ENCODE peak calls at places on chromosomes 13 and 19, in six cellular contexts. T, F, H, E, N and X are unnamed samples.

GRCh38 chr13:72104656-72105180 is 237.7 kb upstream of the DACH1 start:
- DNase-seq in N (no peak), F (no peak), H (no peak), T (peak), E (no peak), X (no peak)

GRCh38 chr13:44679602-44680001 is 103.5 kb upstream of the TSC22D1 start:
- DNase-seq in F (no peak), E (no peak), T (peak), N (no peak), H (no peak), X (no peak)

GRCh38 chr19:10762656-10763055 is 44.8 kb downstream of the DNM2 start:
- DNase-seq in N (no peak), F (no peak), H (peak), T (no peak), E (no peak), X (peak)

GRCh38 chr19:29837448-29837961 is 25.7 kb downstream of the CCNE1 start:
- DNase-seq in H (no peak), N (no peak), E (no peak), F (no peak), T (no peak), X (no peak)

GRCh38 chr13:49927755-49928154 is 8.4 kb downstream of the SPRYD7 start:
- DNase-seq in H (no peak), F (peak), E (no peak), T (peak), N (no peak), X (no peak)

GRCh38 chr19:55600336-55601028 is 394 bp downstream of the ZNF524 start:
- DNase-seq in H (no peak), T (no peak), E (no peak), F (peak), N (no peak), X (peak)

GRCh38 chr19:44072543-44073401 is 813 bp downstream of the ZNF284 start:
- DNase-seq in H (no peak), N (no peak), E (no peak), F (peak), T (peak), X (peak)

GRCh38 chr19:595326-596262 is 5.9 kb downstream of the HCN2 start:
- DNase-seq in N (no peak), H (no peak), E (no peak), T (no peak), F (no peak), X (no peak)

GRCh38 chr19:45154064-45154827 is 6.5 kb downstream of the NKPD1 start:
- DNase-seq in F (peak), E (peak), N (no peak), H (no peak), T (peak), X (no peak)

GRCh38 chr13:51518847-51519246 is 65.4 kb upstream of the WDFY2 start:
- DNase-seq in E (no peak), T (peak), H (peak), N (no peak), F (peak), X (no peak)

GRCh38 chr19:35341565-35342225 is 6.0 kb upstream of the FFAR1 start:
- DNase-seq in T (no peak), F (no peak), N (no peak), E (no peak), H (no peak), X (no peak)

GRCh38 chr13:112702983-112703379 is 13.1 kb downstream of the ATP11A start:
- DNase-seq in E (no peak), N (no peak), T (no peak), F (no peak), H (no peak), X (no peak)

GRCh38 chr13:48858523-48858922 is 117.2 kb upstream of the FNDC3A start:
- DNase-seq in N (no peak), T (no peak), F (no peak), E (no peak), H (no peak), X (no peak)

GRCh38 chr19:47141695-47142094 is 11.1 kb downstream of the SAE1 start:
- DNase-seq in T (no peak), F (no peak), N (no peak), E (no peak), H (no peak), X (no peak)

GRCh38 chr13:47025791-47026419 is 129.1 kb upstream of the HTR2A start:
- DNase-seq in F (no peak), H (no peak), E (no peak), T (no peak), N (no peak), X (no peak)

GRCh38 chr19:35671818-35672217 is 5.5 kb downstream of the UPK1A start:
- DNase-seq in E (no peak), T (peak), F (no peak), N (no peak), H (no peak), X (peak)

GRCh38 chr19:42290523-42291436 is 11.2 kb upstream of the PRR19 start:
- DNase-seq in E (no peak), H (peak), T (no peak), F (peak), N (no peak), X (no peak)

GRCh38 chr19:23285948-23286347 is 35.8 kb upstream of the ZNF724 start:
- DNase-seq in T (no peak), N (no peak), E (no peak), H (no peak), F (no peak), X (no peak)

GRCh38 chr13:102550507-102550906 is 46.3 kb upstream of the TPP2 start:
- DNase-seq in H (no peak), N (no peak), E (no peak), T (no peak), F (no peak), X (peak)

GRCh38 chr19:18898533-18899408 is 2.8 kb upstream of the CERS1 start:
- DNase-seq in F (no peak), H (no peak), E (no peak), T (no peak), N (no peak), X (no peak)

GRCh38 chr13:30714629-30715028 is 20.7 kb upstream of the ALOX5AP start:
- DNase-seq in E (no peak), T (no peak), N (no peak), F (no peak), H (no peak), X (no peak)

GRCh38 chr13:50838031-50838430 is 5.5 kb downstream of the DLEU7 start:
- DNase-seq in T (no peak), E (no peak), N (no peak), F (no peak), H (no peak), X (no peak)

GRCh38 chr19:5225486-5226345 is 114.9 kb downstream of the PTPRS start:
- DNase-seq in H (no peak), N (no peak), F (no peak), T (no peak), E (no peak), X (peak)

GRCh38 chr13:110055089-110055488 is 251.9 kb downstream of the COL4A1 start:
- DNase-seq in T (no peak), F (no peak), N (no peak), E (no peak), H (peak), X (no peak)

GRCh38 chr19:38975214-38975860 is at the start of gene FBXO17:
- DNase-seq in E (no peak), N (no peak), T (peak), H (no peak), F (peak), X (peak)

GRCh38 chr19:39557791-39558622 is 18.0 kb upstream of the EID2 start:
- DNase-seq in E (no peak), N (no peak), T (no peak), F (peak), H (no peak), X (peak)

GRCh38 chr13:111382411-111382810 is 62.0 kb downstream of the TEX29 start:
- DNase-seq in N (no peak), T (no peak), H (no peak), E (no peak), F (no peak), X (no peak)

GRCh38 chr13:73058741-73059459 is at the start of gene KLF5:
- DNase-seq in H (peak), T (peak), F (peak), N (peak), E (peak), X (peak)

GRCh38 chr13:95714142-95714832 is 37.3 kb downstream of the DNAJC3 start:
- DNase-seq in E (no peak), F (peak), H (no peak), N (no peak), T (peak), X (no peak)

GRCh38 chr19:33508941-33509614 is 12.5 kb downstream of the PEPD start:
- DNase-seq in E (no peak), H (no peak), N (no peak), T (peak), F (peak), X (no peak)